ENCODE peak calls at places on chromosomes 12 and 14, in five cellular contexts. P is activated T-cell treated with anti-CD3 and anti-CD28 coated beads, Interleukin-2, amount 50 U/mL, for 1 hour; U is NCI-H460; Z is CD4-positive, alpha-beta T cell; C is stimulated activated CD8-positive, alpha-beta memory T cell treated with anti-CD3 and anti-CD28 coated beads, Interleukin-12 subunit alpha, Interleukin-12 subunit beta, amount 100 ng/mL, for 4 hours. M is an unnamed sample.

GRCh38 chr12:79927772-79928474 is 7.0 kb downstream of the PPP1R12A start:
- DNase-seq in P (peak), U (no peak), Z (peak), C (peak), M (no peak)

GRCh38 chr12:2811791-2812190 is 677 bp upstream of the ITFG2 start:
- DNase-seq in P (no peak), U (no peak), Z (no peak), C (no peak), M (no peak)

GRCh38 chr14:70622111-70622712 is 19.5 kb upstream of the TTC9 start:
- DNase-seq in P (peak), U (peak), Z (peak), C (no peak), M (peak)

GRCh38 chr12:3261782-3262359 is 184.7 kb downstream of the TSPAN9 start:
- DNase-seq in P (no peak), U (no peak), Z (no peak), C (no peak), M (no peak)

GRCh38 chr12:112907415-112908157 is 824 bp downstream of the OAS1 start:
- DNase-seq in P (no peak), U (no peak), Z (no peak), C (no peak), M (no peak)

GRCh38 chr12:98911396-98911795 is 266.3 kb downstream of the APAF1 start:
- DNase-seq in P (no peak), U (no peak), Z (no peak), C (no peak), M (no peak)

GRCh38 chr14:76772300-76773187 is 11.3 kb downstream of the VASH1 start:
- DNase-seq in P (no peak), U (no peak), Z (no peak), C (no peak), M (no peak)

GRCh38 chr14:63134801-63135200 is 69.4 kb upstream of the RHOJ start:
- DNase-seq in P (no peak), U (no peak), Z (no peak), C (no peak), M (peak)

GRCh38 chr14:81350344-81351096 is 49.6 kb downstream of the STON2 start:
- DNase-seq in P (no peak), U (no peak), Z (no peak), C (no peak), M (no peak)

GRCh38 chr12:2163172-2163927 is 110.6 kb downstream of the CACNA1C start:
- DNase-seq in P (no peak), U (no peak), Z (no peak), C (no peak), M (no peak)

GRCh38 chr14:70265422-70265821 is 76.7 kb upstream of the SLC8A3 start:
- DNase-seq in P (no peak), U (no peak), Z (no peak), C (no peak), M (no peak)

GRCh38 chr14:58275527-58276190 is 22.7 kb upstream of the ARID4A start:
- DNase-seq in P (no peak), U (no peak), Z (no peak), C (no peak), M (no peak)

GRCh38 chr12:108313609-108314331 is 25.3 kb downstream of the CMKLR1 start:
- DNase-seq in P (no peak), U (no peak), Z (peak), C (no peak), M (no peak)

GRCh38 chr12:117344716-117345115 is 16.7 kb downstream of the NOS1 start:
- DNase-seq in P (no peak), U (no peak), Z (no peak), C (no peak), M (no peak)

GRCh38 chr14:77315115-77315944 is 5.4 kb downstream of the POMT2 start:
- DNase-seq in P (no peak), U (no peak), Z (no peak), C (no peak), M (no peak)

GRCh38 chr14:60723218-60724079 is 702 bp downstream of the SIX4 start:
- DNase-seq in P (peak), U (no peak), Z (peak), C (no peak), M (peak)

GRCh38 chr12:76023069-76023690 is 8.4 kb downstream of the PHLDA1 start:
- DNase-seq in P (no peak), U (no peak), Z (no peak), C (no peak), M (no peak)

GRCh38 chr12:43306066-43306465 is 245.9 kb downstream of the ADAMTS20 start:
- DNase-seq in P (no peak), U (no peak), Z (no peak), C (no peak), M (no peak)

GRCh38 chr12:74889563-74890236 is 319.9 kb downstream of the KCNC2 start:
- DNase-seq in P (no peak), U (no peak), Z (no peak), C (no peak), M (no peak)

GRCh38 chr14:31902002-31902401 is 175.1 kb upstream of the ARHGAP5 start:
- DNase-seq in P (no peak), U (no peak), Z (no peak), C (no peak), M (no peak)

GRCh38 chr14:33755358-33755757 is 195.5 kb downstream of the EGLN3 start:
- DNase-seq in P (no peak), U (no peak), Z (no peak), C (no peak), M (no peak)

GRCh38 chr12:123034022-123034541 is 53.6 kb downstream of the ARL6IP4 start:
- DNase-seq in P (no peak), U (no peak), Z (no peak), C (no peak), M (no peak)

GRCh38 chr14:97618401-97618800 is 821.2 kb downstream of the VRK1 start:
- DNase-seq in P (no peak), U (no peak), Z (no peak), C (no peak), M (no peak)

GRCh38 chr12:120402217-120402616 is 33.3 kb upstream of the MSI1 start:
- DNase-seq in P (no peak), U (no peak), Z (no peak), C (no peak), M (no peak)

GRCh38 chr12:78887008-78887407 is 22.4 kb downstream of the SYT1 start:
- DNase-seq in P (no peak), U (peak), Z (no peak), C (no peak), M (no peak)

GRCh38 chr12:49763006-49763591 is 21.7 kb downstream of the TMBIM6 start:
- DNase-seq in P (peak), U (peak), Z (peak), C (peak), M (no peak)

GRCh38 chr12:123085730-123086487 is 65.0 kb downstream of the PITPNM2 start:
- DNase-seq in P (no peak), U (peak), Z (no peak), C (no peak), M (peak)

GRCh38 chr12:109436181-109436546 is 40.9 kb downstream of the KCTD10 start:
- DNase-seq in P (no peak), U (no peak), Z (no peak), C (no peak), M (no peak)

GRCh38 chr12:7120166-7120565 is 8.5 kb downstream of the RBP5 start:
- DNase-seq in P (no peak), U (no peak), Z (no peak), C (no peak), M (no peak)

GRCh38 chr14:93685121-93685520 is 103.2 kb downstream of the PRIMA1 start:
- DNase-seq in P (no peak), U (no peak), Z (no peak), C (no peak), M (no peak)

GRCh38 chr14:98187302-98187701 is 1084.7 kb downstream of the BCL11B start:
- DNase-seq in P (no peak), U (no peak), Z (no peak), C (no peak), M (no peak)

GRCh38 chr12:115455268-115455681 is 771.3 kb upstream of the TBX3 start:
- DNase-seq in P (no peak), U (no peak), Z (no peak), C (no peak), M (no peak)

M was measured in NCI-H2029.